ENCODE peak calls at places on chromosome 19, in six cellular contexts. L is naive thymus-derived CD8-positive, alpha-beta T cell; I is HTR-8/SVneo; N is NCI-H187; P is HT1080; W is activated naive CD8-positive, alpha-beta T cell treated with anti-CD3 and anti-CD28 coated beads for 36 hours. B is an unnamed sample.

GRCh38 chr19:7699422-7700127 is 2.4 kb downstream of the FCER2 start:
- DNase-seq in L (no peak), I (no peak), N (no peak), P (peak), W (peak), B (no peak)

GRCh38 chr19:47471733-47472457 is at the start of gene SLC8A2:
- DNase-seq in L (peak), I (peak), N (no peak), P (peak), W (peak), B (no peak)

GRCh38 chr19:53782698-53783097 is 41.4 kb downstream of the NLRP12 start:
- DNase-seq in L (no peak), I (no peak), N (no peak), P (no peak), W (no peak), B (no peak)

GRCh38 chr19:9836021-9836420 is 903 bp downstream of the PIN1 start:
- DNase-seq in L (no peak), I (no peak), N (no peak), P (no peak), W (no peak), B (no peak)

GRCh38 chr19:38713227-38713649 is 31.0 kb downstream of the CAPN12 start:
- DNase-seq in L (no peak), I (no peak), N (no peak), P (no peak), W (no peak), B (no peak)

GRCh38 chr19:3045885-3046603 is 16.3 kb downstream of the TLE5 start:
- DNase-seq in L (no peak), I (no peak), N (no peak), P (no peak), W (no peak), B (no peak)

GRCh38 chr19:47569331-47569730 is 3.6 kb downstream of the ZNF541 start:
- DNase-seq in L (no peak), I (no peak), N (no peak), P (no peak), W (no peak), B (no peak)

GRCh38 chr19:35206379-35206778 is 22.2 kb downstream of the FAM187B start:
- DNase-seq in L (peak), I (no peak), N (no peak), P (no peak), W (peak), B (no peak)

GRCh38 chr19:57720878-57721277 is 6.5 kb downstream of the ZNF671 start:
- DNase-seq in L (no peak), I (no peak), N (no peak), P (no peak), W (no peak), B (no peak)

GRCh38 chr19:46744005-46744691 is 1.7 kb upstream of the FKRP start:
- DNase-seq in L (no peak), I (no peak), N (no peak), P (no peak), W (no peak), B (no peak)

GRCh38 chr19:57334191-57334590 is 13.9 kb downstream of the ZNF543 start:
- DNase-seq in L (no peak), I (no peak), N (no peak), P (no peak), W (no peak), B (no peak)

GRCh38 chr19:50794074-50794777 is 4.0 kb downstream of the ACP4 start:
- DNase-seq in L (no peak), I (no peak), N (no peak), P (peak), W (peak), B (no peak)

GRCh38 chr19:3065675-3066357 is 3.5 kb upstream of the TLE5 start:
- DNase-seq in L (no peak), I (no peak), N (no peak), P (no peak), W (no peak), B (no peak)

GRCh38 chr19:39363909-39364457 is 21.8 kb downstream of the SAMD4B start:
- DNase-seq in L (no peak), I (no peak), N (no peak), P (no peak), W (no peak), B (no peak)

GRCh38 chr19:38900816-38901215 is 1.0 kb downstream of the NFKBIB start:
- DNase-seq in L (no peak), I (no peak), N (no peak), P (no peak), W (no peak), B (no peak)

GRCh38 chr19:52635786-52636570 is 2.2 kb downstream of the ZNF83 start:
- DNase-seq in L (no peak), I (no peak), N (no peak), P (no peak), W (no peak), B (no peak)

GRCh38 chr19:2478756-2479555 is 3.0 kb downstream of the GADD45B start:
- DNase-seq in L (peak), I (no peak), N (no peak), P (peak), W (peak), B (no peak)

GRCh38 chr19:32661318-32661717 is 13.7 kb downstream of the ANKRD27 start:
- DNase-seq in L (no peak), I (no peak), N (no peak), P (no peak), W (no peak), B (no peak)

GRCh38 chr19:452829-453228 is 8.0 kb downstream of the SHC2 start:
- DNase-seq in L (no peak), I (no peak), N (no peak), P (no peak), W (no peak), B (no peak)

GRCh38 chr19:18418725-18419194 is 438 bp upstream of the SSBP4 start:
- DNase-seq in L (no peak), I (no peak), N (no peak), P (no peak), W (peak), B (no peak)

GRCh38 chr19:18785179-18786124 is 5.7 kb downstream of the COMP start:
- DNase-seq in L (peak), I (peak), N (peak), P (no peak), W (peak), B (no peak)

GRCh38 chr19:49415102-49415809 is 8.0 kb downstream of the PTH2 start:
- DNase-seq in L (no peak), I (no peak), N (no peak), P (no peak), W (no peak), B (no peak)

GRCh38 chr19:45428385-45429231 is 4.9 kb upstream of the ERCC1 start:
- DNase-seq in L (no peak), I (no peak), N (no peak), P (peak), W (peak), B (no peak)

GRCh38 chr19:14519860-14520407 is 1.7 kb upstream of the DNAJB1 start:
- DNase-seq in L (no peak), I (no peak), N (no peak), P (peak), W (no peak), B (no peak)

GRCh38 chr19:48713041-48713863 is 6.3 kb downstream of the MAMSTR start:
- DNase-seq in L (no peak), I (peak), N (no peak), P (no peak), W (no peak), B (no peak)

GRCh38 chr19:11578342-11579142 is 1.1 kb upstream of the ACP5 start:
- DNase-seq in L (no peak), I (no peak), N (no peak), P (no peak), W (peak), B (no peak)

GRCh38 chr19:794989-795658 is 2.1 kb upstream of the PTBP1 start:
- DNase-seq in L (no peak), I (no peak), N (no peak), P (no peak), W (no peak), B (no peak)

GRCh38 chr19:17322854-17323253 is 11.8 kb downstream of the ANO8 start:
- DNase-seq in L (no peak), I (no peak), N (no peak), P (no peak), W (no peak), B (no peak)

GRCh38 chr19:13882841-13883240 is 5.9 kb downstream of the NANOS3 start:
- DNase-seq in L (no peak), I (no peak), N (no peak), P (no peak), W (no peak), B (no peak)

GRCh38 chr19:58318297-58318696 is 8.5 kb upstream of the ZSCAN22 start:
- DNase-seq in L (no peak), I (no peak), N (no peak), P (no peak), W (no peak), B (no peak)

GRCh38 chr19:4636151-4636717 is 3.1 kb upstream of the TNFAIP8L1 start:
- DNase-seq in L (peak), I (peak), N (peak), P (peak), W (peak), B (no peak)

GRCh38 chr19:6767081-6767356 is 216 bp downstream of the SH2D3A start:
- DNase-seq in L (no peak), I (no peak), N (no peak), P (no peak), W (no peak), B (no peak)

GRCh38 chr19:40553885-40554857 is 22.5 kb upstream of the SHKBP1 start:
- DNase-seq in L (no peak), I (no peak), N (no peak), P (no peak), W (no peak), B (no peak)

GRCh38 chr19:6481541-6482342 is at the start of gene DENND1C:
- DNase-seq in L (peak), I (no peak), N (no peak), P (no peak), W (peak), B (no peak)

GRCh38 chr19:13865578-13866462 is 11.1 kb upstream of the NANOS3 start:
- DNase-seq in L (no peak), I (no peak), N (no peak), P (no peak), W (no peak), B (no peak)

GRCh38 chr19:15584095-15584494 is 30.9 kb upstream of the CYP4F8 start:
- DNase-seq in L (no peak), I (no peak), N (no peak), P (no peak), W (no peak), B (no peak)

B was measured in cortex of kidney.